ENCODE peak calls at places on chromosomes 6 and 20, in ten cellular contexts. O is CD4-positive, alpha-beta memory T cell; E is endothelial cell of umbilical vein; D is A549; A is IMR-90; B is gastrocnemius medialis; W is body of pancreas; V is cardiac muscle cell; T is left lung; Z is mammary epithelial cell. J is an unnamed sample.

GRCh38 chr20:44714701-44715494 is at the start of gene CCN5:
- DNase-seq in Z (peak; percentile 82), A (peak; percentile 64), O (no peak), W (peak; percentile 87), E (peak; percentile 68), D (peak; percentile 79), B (peak; percentile 73), V (peak; percentile 91), T (peak; percentile 85), J (peak; percentile 92)

GRCh38 chr6:111899531-111899930 is 26.3 kb upstream of the FYN start:
- DNase-seq in T (no peak), V (peak; percentile 40), E (no peak), Z (no peak), W (no peak), O (no peak), D (no peak), A (no peak), B (no peak), J (no peak)

GRCh38 chr20:19095762-19096161 is 116.7 kb upstream of the SLC24A3 start:
- DNase-seq in D (peak; percentile 32), E (no peak), A (no peak), V (no peak), Z (no peak), W (no peak), T (no peak), O (no peak), B (no peak), J (no peak)

GRCh38 chr20:59751075-59751711 is 146.9 kb downstream of the PHACTR3 start:
- DNase-seq in B (no peak), T (peak; percentile 58), W (peak; percentile 72), Z (peak; percentile 42), E (no peak), O (no peak), V (peak; percentile 62), A (peak; percentile 24), D (peak; percentile 68), J (peak; percentile 83)

GRCh38 chr6:113050010-113050893 is 703.1 kb downstream of the RFPL4B start:
- DNase-seq in V (peak; percentile 40), Z (peak; percentile 46), D (no peak), B (no peak), A (peak; percentile 44), W (no peak), T (no peak), E (peak; percentile 92), O (no peak), J (no peak)

GRCh38 chr20:45114465-45115385 is at the start of gene WFDC5:
- DNase-seq in B (no peak), A (no peak), V (no peak), T (no peak), O (no peak), D (no peak), E (no peak), Z (peak; percentile 66), W (no peak), J (no peak)

GRCh38 chr6:32830936-32831335 is 7.6 kb downstream of the TAP2 start:
- DNase-seq in B (no peak), A (no peak), E (no peak), D (no peak), W (no peak), T (no peak), O (no peak), V (no peak), Z (no peak), J (no peak)

GRCh38 chr6:75602164-75602896 is 650 bp downstream of the SENP6 start:
- DNase-seq in O (peak; percentile 68), V (peak; percentile 70), W (peak; percentile 59), D (peak; percentile 68), E (peak; percentile 64), B (no peak), T (peak; percentile 54), Z (peak; percentile 71), A (peak; percentile 42), J (no peak)

GRCh38 chr6:148530394-148530923 is 187.8 kb downstream of the SASH1 start:
- DNase-seq in B (no peak), V (peak; percentile 78), O (no peak), A (peak; percentile 98), E (peak; percentile 87), W (no peak), Z (no peak), D (peak; percentile 7), T (no peak), J (no peak)

GRCh38 chr20:44021900-44022299 is 107.2 kb downstream of the TOX2 start:
- DNase-seq in A (no peak), E (no peak), O (no peak), Z (no peak), T (no peak), D (no peak), B (no peak), V (no peak), W (no peak), J (no peak)

GRCh38 chr20:63309261-63310071 is 16.5 kb downstream of the COL20A1 start:
- DNase-seq in E (peak; percentile 19), O (peak; percentile 31), A (peak; percentile 24), B (no peak), W (peak; percentile 50), Z (no peak), T (no peak), V (peak; percentile 54), D (peak; percentile 45), J (no peak)

GRCh38 chr6:98526465-98526864 is 307.9 kb upstream of the POU3F2 start:
- DNase-seq in B (no peak), W (no peak), D (no peak), Z (no peak), E (no peak), T (no peak), A (no peak), O (no peak), V (no peak), J (no peak)

GRCh38 chr6:167093922-167094432 is 28.9 kb upstream of the CCR6 start:
- DNase-seq in Z (no peak), W (no peak), T (no peak), D (no peak), B (no peak), A (no peak), E (no peak), V (peak; percentile 6), O (peak; percentile 86), J (no peak)

GRCh38 chr6:167091149-167092107 is 31.5 kb upstream of the CCR6 start:
- DNase-seq in E (no peak), B (no peak), Z (no peak), A (no peak), O (peak; percentile 74), V (no peak), T (no peak), W (no peak), D (no peak), J (no peak)

GRCh38 chr6:167093406-167093921 is 29.4 kb upstream of the CCR6 start:
- DNase-seq in D (no peak), O (no peak), Z (no peak), A (no peak), B (no peak), T (no peak), E (no peak), W (no peak), V (no peak), J (no peak)

GRCh38 chr6:167094436-167094819 is 28.5 kb upstream of the CCR6 start:
- DNase-seq in T (no peak), V (peak; percentile 74), A (no peak), E (no peak), W (no peak), O (no peak), B (no peak), Z (no peak), D (no peak), J (no peak)

GRCh38 chr6:167092672-167093339 is 30.1 kb upstream of the CCR6 start:
- DNase-seq in D (no peak), W (no peak), E (no peak), Z (no peak), O (no peak), A (no peak), V (no peak), B (no peak), T (no peak), J (no peak)
- H3K27ac ChIP-seq in D (no peak overlapping the region), W (no peak overlapping the region), E (no peak overlapping the region), Z (no peak overlapping the region), O (peak overlapping the region; percentile 65), A (no peak overlapping the region), V (no peak overlapping the region), B (no peak overlapping the region), T (peak overlapping the region; percentile 91), J (no peak overlapping the region)

DNA sequence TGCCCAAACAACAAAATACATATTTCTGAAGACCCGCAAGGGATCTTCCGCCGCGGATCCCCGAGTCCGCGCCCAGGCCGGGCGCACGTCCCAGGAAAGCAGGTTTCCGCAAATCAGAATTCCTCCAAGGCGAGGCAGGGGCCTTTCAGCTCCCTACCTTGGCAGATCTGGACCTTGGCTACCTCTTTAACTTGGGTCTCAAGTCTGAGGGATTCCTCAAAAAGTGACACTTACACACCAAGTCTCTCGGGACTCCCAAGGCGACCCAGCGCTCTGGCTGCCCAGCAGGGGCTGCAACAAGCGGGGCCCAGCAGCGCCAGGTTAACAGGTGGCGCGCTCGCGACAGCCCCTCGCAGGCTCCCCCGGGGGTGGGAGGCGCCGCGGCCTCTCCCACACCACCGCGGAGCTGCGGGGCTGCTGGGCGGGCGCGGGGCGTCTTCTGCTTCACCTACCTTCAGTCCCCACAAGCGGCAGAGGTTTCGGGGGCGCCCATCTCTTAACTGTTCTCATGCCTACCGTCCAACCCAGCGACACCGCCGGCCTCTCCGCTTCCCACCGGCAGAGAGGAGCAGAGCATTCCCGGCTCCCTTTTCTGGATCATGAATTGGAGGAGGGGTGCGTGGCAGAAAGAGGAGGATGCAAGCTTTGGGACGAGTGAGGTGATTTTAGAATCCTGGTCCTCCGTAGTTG is 414 bp downstream of the SIM1 start:
- DNase-seq in D (no peak), Z (no peak), B (no peak), W (peak; percentile 50), E (peak; percentile 22), T (no peak), V (no peak), O (no peak), A (no peak), J (no peak)
- H3K4me1 ChIP-seq in D (peaks cover 6% of the 10 kb centered on the region), Z (peaks cover 11% of the 10 kb centered on the region), B (peaks cover 10% of the 10 kb centered on the region), W (peaks cover 16% of the 10 kb centered on the region), E (peaks cover 21% of the 10 kb centered on the region), T (peaks cover 11% of the 10 kb centered on the region), V (peaks cover 6% of the 10 kb centered on the region), O (peaks cover 30% of the 10 kb centered on the region), A (peaks cover 5% of the 10 kb centered on the region), J (peaks cover 6% of the 10 kb centered on the region)

GRCh38 chr6:142940487-142940886 is 4.5 kb downstream of the HIVEP2 start:
- DNase-seq in B (no peak), O (no peak), T (no peak), V (peak; percentile 61), W (no peak), E (peak; percentile 73), Z (no peak), D (no peak), A (peak; percentile 73), J (no peak)
- H3K4me3 ChIP-seq in B (no peak overlapping the region), O (no peak overlapping the region), T (no peak overlapping the region), V (no peak overlapping the region), W (no peak overlapping the region), E (no peak overlapping the region), Z (no peak overlapping the region), D (no peak overlapping the region), A (no peak overlapping the region), J (no peak overlapping the region)

DNA sequence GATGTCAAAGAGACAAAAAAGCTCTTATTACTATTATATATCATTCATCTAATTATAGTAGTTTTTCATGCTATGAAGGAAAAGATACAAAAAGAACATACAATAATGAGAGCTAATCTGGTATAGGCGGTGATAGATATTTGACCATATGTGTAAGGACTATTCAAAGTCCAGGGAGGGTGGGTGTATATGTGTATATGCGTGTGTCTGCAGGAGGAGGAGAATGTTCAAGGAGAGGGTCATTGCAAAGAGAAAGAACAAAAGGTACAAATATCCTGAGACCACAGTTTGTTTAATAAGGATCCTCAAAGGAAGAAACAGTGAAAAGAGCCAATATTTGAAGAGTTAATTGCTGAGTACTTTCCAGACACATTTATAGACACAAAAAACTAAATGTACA is 1288.6 kb upstream of the CITED2 start:
- DNase-seq in Z (no peak), T (no peak), V (no peak), O (no peak), A (no peak), W (no peak), B (no peak), E (peak; percentile 24), D (no peak), J (no peak)
- H3K27ac ChIP-seq in Z (no peak overlapping the region), T (no peak overlapping the region), V (no peak overlapping the region), O (no peak overlapping the region), A (no peak overlapping the region), W (no peak overlapping the region), B (no peak overlapping the region), E (no peak overlapping the region), D (no peak overlapping the region), J (no peak overlapping the region)